ENCODE peak calls at places on chromosome 19, in eight cellular contexts. R is stimulated activated CD8-positive, alpha-beta memory T cell treated with anti-CD3 and anti-CD28 coated beads, Interleukin-4, amount 100 ng/mL, for 4 hours; N is hepatic stellate cell; C is CD8-positive, alpha-beta memory T cell; I is A673; G is AG09319; H is activated B cell treated with CpG ODN at 0.5 μM for 24 hours; K is testis. J is an unnamed sample.

GRCh38 chr19:43465468-43466120 is at the start of gene LYPD3:
- DNase-seq in R (no peak), N (no peak), C (no peak), I (no peak), G (no peak), H (no peak), K (no peak), J (no peak)

GRCh38 chr19:46915386-46915785 is 54.6 kb downstream of the ARHGAP35 start:
- DNase-seq in R (no peak), N (no peak), C (no peak), I (peak; percentile 46), G (no peak), H (no peak), K (no peak), J (no peak)

GRCh38 chr19:15643387-15643786 is 2.7 kb downstream of the CYP4F3 start:
- DNase-seq in R (no peak), N (no peak), C (no peak), I (no peak), G (no peak), H (no peak), K (no peak), J (no peak)

GRCh38 chr19:6260376-6260775 is 19.4 kb downstream of the MLLT1 start:
- DNase-seq in R (no peak), N (no peak), C (no peak), I (no peak), G (no peak), H (no peak), K (no peak), J (no peak)

GRCh38 chr19:10419646-10420443 is 493 bp upstream of the PDE4A start:
- DNase-seq in R (no peak), N (peak; percentile 60), C (peak; percentile 60), I (peak; percentile 99), G (no peak), H (no peak), K (peak; percentile 30), J (peak; percentile 70)

GRCh38 chr19:18666784-18667183 is 16.7 kb upstream of the CRTC1 start:
- DNase-seq in R (no peak), N (no peak), C (no peak), I (no peak), G (no peak), H (no peak), K (no peak), J (no peak)

GRCh38 chr19:34555447-34555846 is 73.9 kb downstream of the WTIP start:
- DNase-seq in R (no peak), N (no peak), C (no peak), I (peak; percentile 40), G (no peak), H (no peak), K (no peak), J (peak; percentile 4)

GRCh38 chr19:1467512-1468273 is 11.3 kb downstream of the C19orf25 start:
- DNase-seq in R (no peak), N (no peak), C (no peak), I (no peak), G (no peak), H (no peak), K (no peak), J (no peak)

GRCh38 chr19:57903298-57904174 is 12.9 kb downstream of the ZNF417 start:
- DNase-seq in R (no peak), N (peak; percentile 36), C (no peak), I (peak; percentile 72), G (no peak), H (no peak), K (no peak), J (peak; percentile 45)

GRCh38 chr19:17091758-17092333 is 16.3 kb downstream of the MYO9B start:
- DNase-seq in R (no peak), N (no peak), C (no peak), I (no peak), G (no peak), H (peak; percentile 46), K (no peak), J (no peak)

GRCh38 chr19:3359850-3360493 is 6.4 kb upstream of the NFIC start:
- DNase-seq in R (no peak), N (peak; percentile 70), C (no peak), I (peak; percentile 62), G (no peak), H (peak; percentile 58), K (no peak), J (no peak)

GRCh38 chr19:5617080-5617479 is 5.5 kb downstream of the SAFB2 start:
- DNase-seq in R (no peak), N (no peak), C (no peak), I (no peak), G (no peak), H (no peak), K (no peak), J (no peak)

GRCh38 chr19:50772408-50773311 is 2.4 kb downstream of the GPR32 start:
- DNase-seq in R (no peak), N (no peak), C (no peak), I (peak; percentile 52), G (no peak), H (no peak), K (no peak), J (peak; percentile 41)

GRCh38 chr19:17680235-17680722 is 7.9 kb downstream of the UNC13A start:
- DNase-seq in R (peak; percentile 38), N (peak; percentile 97), C (peak; percentile 58), I (peak; percentile 26), G (no peak), H (peak; percentile 61), K (peak; percentile 84), J (peak; percentile 85)

GRCh38 chr19:7512400-7512851 is 3.5 kb upstream of the ZNF358 start:
- DNase-seq in R (no peak), N (no peak), C (no peak), I (no peak), G (no peak), H (no peak), K (no peak), J (no peak)

GRCh38 chr19:7478173-7478842 is 10.5 kb downstream of the PEX11G start:
- DNase-seq in R (no peak), N (no peak), C (no peak), I (no peak), G (no peak), H (no peak), K (no peak), J (no peak)

GRCh38 chr19:49968279-49968922 is 7.4 kb upstream of the SIGLEC11 start:
- DNase-seq in R (no peak), N (no peak), C (no peak), I (no peak), G (no peak), H (no peak), K (no peak), J (no peak)

GRCh38 chr19:41774515-41774980 is 19.2 kb downstream of the CEACAM6 start:
- DNase-seq in R (no peak), N (no peak), C (peak; percentile 46), I (no peak), G (no peak), H (no peak), K (no peak), J (no peak)

GRCh38 chr19:33686687-33687541 is 65.2 kb downstream of the CHST8 start:
- DNase-seq in R (no peak), N (no peak), C (no peak), I (no peak), G (no peak), H (no peak), K (no peak), J (no peak)

GRCh38 chr19:28386080-28386869 is 826.7 kb downstream of the UQCRFS1 start:
- DNase-seq in R (no peak), N (no peak), C (no peak), I (no peak), G (no peak), H (no peak), K (no peak), J (no peak)

GRCh38 chr19:45716314-45717130 is 14.2 kb downstream of the FBXO46 start:
- DNase-seq in R (no peak), N (peak; percentile 38), C (no peak), I (no peak), G (no peak), H (no peak), K (peak; percentile 43), J (peak; percentile 49)

GRCh38 chr19:42441047-42441440 is 1.7 kb downstream of the CXCL17 start:
- DNase-seq in R (no peak), N (no peak), C (no peak), I (no peak), G (no peak), H (no peak), K (no peak), J (no peak)

GRCh38 chr19:32611161-32611560 is 30.2 kb downstream of the PDCD5 start:
- DNase-seq in R (no peak), N (no peak), C (no peak), I (no peak), G (no peak), H (no peak), K (no peak), J (no peak)

J was measured in G401.